ENCODE peak calls at places on chromosomes 6 and 20, in seven cellular contexts. One of them, this sample, is unnamed.
A peak's percentile ranks its signal among the peaks of the same experiment; 100 is the strongest.

GRCh38 chr20:58150772-58151171 is 77.7 kb downstream of the ANKRD60 start:
- DNase-seq in adrenal gland: no peak
- DNase-seq in uterus: no peak
- DNase-seq in thyroid gland: no peak
- DNase-seq in H54: no peak
- DNase-seq in body of pancreas: peak; percentile 53
- DNase-seq in sigmoid colon: no peak
- DNase-seq in this sample: no peak

GRCh38 chr20:1830240-1830639 is 65.0 kb upstream of the SIRPA start:
- DNase-seq in thyroid gland: no peak
- DNase-seq in sigmoid colon: no peak
- DNase-seq in H54: peak; percentile 97
- DNase-seq in uterus: no peak
- DNase-seq in body of pancreas: peak; percentile 66
- DNase-seq in adrenal gland: peak; percentile 98
- DNase-seq in this sample: no peak

GRCh38 chr6:113120577-113121285 is 736.4 kb upstream of the MARCKS start:
- DNase-seq in H54: no peak
- DNase-seq in thyroid gland: no peak
- DNase-seq in body of pancreas: no peak
- DNase-seq in sigmoid colon: no peak
- DNase-seq in adrenal gland: peak; percentile 23
- DNase-seq in uterus: no peak
- DNase-seq in this sample: no peak

GRCh38 chr6:4299476-4299875 is 164.1 kb upstream of the ECI2 start:
- DNase-seq in body of pancreas: no peak
- DNase-seq in uterus: no peak
- DNase-seq in sigmoid colon: no peak
- DNase-seq in adrenal gland: no peak
- DNase-seq in thyroid gland: no peak
- DNase-seq in H54: no peak
- DNase-seq in this sample: peak; percentile 42

GRCh38 chr6:138115877-138116660 is 8.8 kb upstream of the PERP start:
- DNase-seq in uterus: peak; percentile 39
- DNase-seq in sigmoid colon: peak; percentile 74
- DNase-seq in adrenal gland: peak; percentile 51
- DNase-seq in thyroid gland: peak; percentile 49
- DNase-seq in H54: peak; percentile 21
- DNase-seq in body of pancreas: peak; percentile 76
- DNase-seq in this sample: peak; percentile 75

GRCh38 chr20:2955257-2955950 is 82.1 kb downstream of the PTPRA start:
- DNase-seq in uterus: no peak
- DNase-seq in sigmoid colon: no peak
- DNase-seq in H54: no peak
- DNase-seq in body of pancreas: no peak
- DNase-seq in thyroid gland: no peak
- DNase-seq in adrenal gland: no peak
- DNase-seq in this sample: peak; percentile 58

GRCh38 chr6:140009286-140009685 is 634.8 kb upstream of the CITED2 start:
- DNase-seq in sigmoid colon: no peak
- DNase-seq in thyroid gland: no peak
- DNase-seq in uterus: no peak
- DNase-seq in body of pancreas: no peak
- DNase-seq in H54: no peak
- DNase-seq in adrenal gland: no peak
- DNase-seq in this sample: no peak

GRCh38 chr6:26296857-26297648 is 67.9 kb upstream of the BTN3A2 start:
- DNase-seq in sigmoid colon: no peak
- DNase-seq in H54: no peak
- DNase-seq in adrenal gland: peak; percentile 68
- DNase-seq in body of pancreas: no peak
- DNase-seq in thyroid gland: no peak
- DNase-seq in uterus: no peak
- DNase-seq in this sample: peak; percentile 71

GRCh38 chr6:151005896-151006632 is 140.6 kb downstream of the MTHFD1L start:
- DNase-seq in thyroid gland: no peak
- DNase-seq in uterus: no peak
- DNase-seq in adrenal gland: no peak
- DNase-seq in H54: no peak
- DNase-seq in sigmoid colon: no peak
- DNase-seq in body of pancreas: no peak
- DNase-seq in this sample: no peak

GRCh38 chr6:150680510-150680909 is 80.8 kb downstream of the PLEKHG1 start:
- DNase-seq in uterus: no peak
- DNase-seq in thyroid gland: no peak
- DNase-seq in sigmoid colon: no peak
- DNase-seq in body of pancreas: no peak
- DNase-seq in adrenal gland: no peak
- DNase-seq in H54: no peak
- DNase-seq in this sample: no peak

GRCh38 chr6:4743026-4743425 is 33.2 kb upstream of the CDYL start:
- DNase-seq in body of pancreas: no peak
- DNase-seq in thyroid gland: no peak
- DNase-seq in sigmoid colon: no peak
- DNase-seq in adrenal gland: no peak
- DNase-seq in H54: no peak
- DNase-seq in uterus: no peak
- DNase-seq in this sample: peak; percentile 19

GRCh38 chr6:110618591-110619267 is 142.3 kb upstream of the SLC22A16 start:
- DNase-seq in sigmoid colon: no peak
- DNase-seq in adrenal gland: peak; percentile 48
- DNase-seq in thyroid gland: no peak
- DNase-seq in H54: no peak
- DNase-seq in body of pancreas: no peak
- DNase-seq in uterus: no peak
- DNase-seq in this sample: peak; percentile 35

GRCh38 chr6:36373368-36374009 is 14.0 kb downstream of the ETV7 start:
- DNase-seq in H54: no peak
- DNase-seq in body of pancreas: no peak
- DNase-seq in sigmoid colon: no peak
- DNase-seq in adrenal gland: peak; percentile 54
- DNase-seq in uterus: no peak
- DNase-seq in thyroid gland: no peak
- DNase-seq in this sample: no peak

GRCh38 chr6:159871911-159872310 is 18.9 kb upstream of the MAS1 start:
- DNase-seq in sigmoid colon: no peak
- DNase-seq in uterus: no peak
- DNase-seq in thyroid gland: no peak
- DNase-seq in H54: no peak
- DNase-seq in adrenal gland: no peak
- DNase-seq in body of pancreas: no peak
- DNase-seq in this sample: no peak

GRCh38 chr20:55386686-55387085 is 618.6 kb downstream of the CBLN4 start:
- DNase-seq in adrenal gland: no peak
- DNase-seq in H54: peak; percentile 4
- DNase-seq in body of pancreas: no peak
- DNase-seq in uterus: no peak
- DNase-seq in thyroid gland: no peak
- DNase-seq in sigmoid colon: no peak
- DNase-seq in this sample: no peak

GRCh38 chr20:38629979-38630378 is 28.4 kb downstream of the ARHGAP40 start:
- DNase-seq in body of pancreas: no peak
- DNase-seq in adrenal gland: no peak
- DNase-seq in sigmoid colon: no peak
- DNase-seq in H54: no peak
- DNase-seq in thyroid gland: no peak
- DNase-seq in uterus: no peak
- DNase-seq in this sample: no peak

GRCh38 chr20:38628580-38629470 is 27.2 kb downstream of the ARHGAP40 start:
- DNase-seq in thyroid gland: no peak
- DNase-seq in sigmoid colon: no peak
- DNase-seq in body of pancreas: no peak
- DNase-seq in adrenal gland: no peak
- DNase-seq in uterus: no peak
- DNase-seq in H54: peak; percentile 24
- DNase-seq in this sample: no peak

GRCh38 chr20:38624084-38624483 is 22.5 kb downstream of the ARHGAP40 start:
- DNase-seq in thyroid gland: no peak
- DNase-seq in uterus: no peak
- DNase-seq in body of pancreas: no peak
- DNase-seq in adrenal gland: no peak
- DNase-seq in sigmoid colon: no peak
- DNase-seq in H54: no peak
- DNase-seq in this sample: no peak

GRCh38 chr20:38625896-38626295 is 24.3 kb downstream of the ARHGAP40 start:
- DNase-seq in adrenal gland: no peak
- DNase-seq in uterus: no peak
- DNase-seq in H54: no peak
- DNase-seq in thyroid gland: no peak
- DNase-seq in body of pancreas: no peak
- DNase-seq in sigmoid colon: no peak
- DNase-seq in this sample: no peak

DNA sequence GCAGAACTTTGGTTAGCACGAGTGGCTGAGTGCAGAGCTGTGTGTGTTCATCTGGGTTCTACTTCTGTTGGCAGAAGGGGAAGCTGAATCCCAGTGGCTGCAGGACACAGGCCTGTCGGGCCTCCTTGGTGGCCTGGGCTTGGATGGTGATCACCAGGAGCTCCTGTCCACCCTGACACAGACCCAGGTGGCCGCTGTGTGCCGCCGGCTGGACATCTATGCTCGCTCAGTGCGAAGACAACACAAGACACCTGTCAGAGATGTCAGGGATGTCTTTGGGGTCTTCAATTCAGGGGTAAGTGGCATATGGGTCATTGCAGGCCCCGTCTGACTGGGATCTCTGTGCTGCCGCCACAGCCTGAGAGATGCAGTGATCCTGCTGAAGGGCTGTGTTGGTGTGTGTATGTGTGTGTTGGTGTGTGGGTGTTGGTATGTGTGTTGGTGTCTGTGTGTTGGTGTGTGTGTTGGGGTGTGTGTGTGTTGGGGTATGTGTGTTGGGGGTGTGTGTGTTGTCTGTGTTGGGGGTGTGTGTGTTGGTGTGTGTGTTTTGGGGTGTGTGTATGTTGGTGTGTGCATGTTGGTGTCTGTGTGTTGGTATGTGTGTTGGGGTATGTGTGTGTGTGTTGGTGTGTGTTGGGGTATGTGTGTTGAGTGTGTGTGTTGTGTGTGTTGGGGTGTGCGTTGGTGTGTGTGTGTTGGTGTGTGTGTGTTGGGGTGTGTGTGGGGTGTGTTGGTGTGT is 25.5 kb downstream of the ARHGAP40 start:
- DNase-seq in uterus: no peak
- DNase-seq in H54: no peak
- DNase-seq in sigmoid colon: no peak
- DNase-seq in adrenal gland: no peak
- DNase-seq in thyroid gland: no peak
- DNase-seq in body of pancreas: no peak
- DNase-seq in this sample: no peak
- TF ChIP-seq POLR2A in uterus: no peak
- TF ChIP-seq POLR2A in H54: no peak
- TF ChIP-seq POLR2A in sigmoid colon: no peak
- TF ChIP-seq POLR2A in adrenal gland: no peak
- TF ChIP-seq POLR2A in thyroid gland: no peak
- TF ChIP-seq POLR2A in body of pancreas: no peak
- TF ChIP-seq POLR2A in this sample: no peak

GRCh38 chr6:134171517-134171916 is 119.1 kb upstream of the SLC2A12 start:
- DNase-seq in H54: no peak
- DNase-seq in uterus: no peak
- DNase-seq in adrenal gland: no peak
- DNase-seq in thyroid gland: no peak
- DNase-seq in sigmoid colon: no peak
- DNase-seq in body of pancreas: peak; percentile 21
- DNase-seq in this sample: no peak
- TF ChIP-seq POLR2A in H54: no peak
- TF ChIP-seq POLR2A in uterus: no peak
- TF ChIP-seq POLR2A in adrenal gland: no peak
- TF ChIP-seq POLR2A in thyroid gland: no peak
- TF ChIP-seq POLR2A in sigmoid colon: no peak
- TF ChIP-seq POLR2A in body of pancreas: peak; percentile 30
- TF ChIP-seq POLR2A in this sample: peak; percentile 44

DNA sequence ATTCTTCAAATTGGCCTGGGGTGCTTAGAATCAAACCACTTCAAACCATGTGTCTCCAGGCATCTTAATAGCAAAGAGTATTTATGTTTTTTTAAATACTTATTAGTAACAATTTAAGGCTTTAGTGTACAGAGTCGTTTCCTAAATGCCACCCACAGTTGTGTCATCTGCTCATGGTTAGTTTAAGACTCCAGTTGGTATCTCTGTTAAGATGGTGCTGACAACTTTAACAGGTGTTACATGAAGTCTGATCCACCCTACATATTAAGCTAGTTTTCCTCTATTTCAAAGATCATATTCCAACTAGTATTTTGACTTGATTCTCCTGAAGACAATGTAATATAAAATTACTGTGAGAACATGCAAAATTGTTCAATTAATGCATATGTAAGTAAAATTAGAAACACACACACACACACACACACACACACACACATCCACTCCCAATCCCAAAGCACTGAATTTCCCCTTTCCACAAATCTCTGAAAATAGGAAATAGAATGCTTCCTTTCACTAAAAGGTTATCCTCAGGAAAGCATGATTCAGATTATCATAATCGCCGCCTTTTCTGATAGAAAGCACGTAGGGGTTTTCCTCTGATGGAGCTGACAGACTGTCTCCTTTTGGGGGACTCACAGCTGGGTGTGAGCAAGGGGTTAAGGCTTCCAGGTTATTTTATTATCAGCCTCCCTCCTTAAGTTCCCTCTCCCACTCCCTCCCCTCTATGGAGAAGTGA is 10.5 kb downstream of the CNKSR3 start:
- DNase-seq in sigmoid colon: no peak
- DNase-seq in thyroid gland: no peak
- DNase-seq in body of pancreas: no peak
- DNase-seq in H54: no peak
- DNase-seq in adrenal gland: no peak
- DNase-seq in uterus: no peak
- DNase-seq in this sample: no peak
- TF ChIP-seq POLR2A in sigmoid colon: no peak
- TF ChIP-seq POLR2A in thyroid gland: no peak
- TF ChIP-seq POLR2A in body of pancreas: no peak
- TF ChIP-seq POLR2A in H54: no peak
- TF ChIP-seq POLR2A in adrenal gland: no peak
- TF ChIP-seq POLR2A in uterus: no peak
- TF ChIP-seq POLR2A in this sample: no peak

GRCh38 chr6:16697437-16698162 is 63.7 kb downstream of the ATXN1 start:
- DNase-seq in H54: no peak
- DNase-seq in sigmoid colon: no peak
- DNase-seq in thyroid gland: peak; percentile 40
- DNase-seq in uterus: no peak
- DNase-seq in adrenal gland: no peak
- DNase-seq in body of pancreas: no peak
- DNase-seq in this sample: no peak

GRCh38 chr6:16694789-16695188 is 66.5 kb downstream of the ATXN1 start:
- DNase-seq in body of pancreas: no peak
- DNase-seq in thyroid gland: no peak
- DNase-seq in sigmoid colon: no peak
- DNase-seq in uterus: no peak
- DNase-seq in adrenal gland: no peak
- DNase-seq in H54: no peak
- DNase-seq in this sample: no peak

GRCh38 chr6:16698163-16698533 is 63.1 kb downstream of the ATXN1 start:
- DNase-seq in H54: no peak
- DNase-seq in body of pancreas: no peak
- DNase-seq in adrenal gland: no peak
- DNase-seq in uterus: no peak
- DNase-seq in thyroid gland: no peak
- DNase-seq in sigmoid colon: no peak
- DNase-seq in this sample: no peak

GRCh38 chr6:16700202-16700997 is 60.9 kb downstream of the ATXN1 start:
- DNase-seq in uterus: no peak
- DNase-seq in H54: no peak
- DNase-seq in adrenal gland: no peak
- DNase-seq in body of pancreas: no peak
- DNase-seq in sigmoid colon: no peak
- DNase-seq in thyroid gland: no peak
- DNase-seq in this sample: no peak

GRCh38 chr6:16698988-16699868 is 62.0 kb downstream of the ATXN1 start:
- DNase-seq in adrenal gland: no peak
- DNase-seq in uterus: no peak
- DNase-seq in H54: no peak
- DNase-seq in sigmoid colon: no peak
- DNase-seq in thyroid gland: no peak
- DNase-seq in body of pancreas: no peak
- DNase-seq in this sample: no peak
- TF ChIP-seq POLR2A in adrenal gland: no peak
- TF ChIP-seq POLR2A in uterus: no peak
- TF ChIP-seq POLR2A in H54: no peak
- TF ChIP-seq POLR2A in sigmoid colon: no peak
- TF ChIP-seq POLR2A in thyroid gland: no peak
- TF ChIP-seq POLR2A in body of pancreas: no peak
- TF ChIP-seq POLR2A in this sample: no peak

This sample was measured in erythroblast.